ENCODE peak calls at places on chromosomes 4 and X, in ten cellular contexts. G, F, B, H, I, A, P, Z, O and R are unnamed samples.
A peak's percentile ranks its signal among the peaks of the same experiment; 100 is the strongest.

GRCh38 chr4:86720508-86721068 is 126.5 kb downstream of the PTPN13 start:
- DNase-seq in G (peak; percentile 4), F (no peak), B (no peak), H (no peak), I (no peak), A (no peak), P (no peak), Z (no peak), O (no peak), R (no peak)

GRCh38 chr4:149752729-149753128 is 62.9 kb downstream of the IQCM start:
- DNase-seq in G (no peak), F (no peak), B (no peak), H (no peak), I (no peak), A (no peak), P (no peak), Z (no peak), O (no peak), R (no peak)

GRCh38 chr4:38989487-38989886 is 42.7 kb downstream of the TMEM156 start:
- DNase-seq in G (no peak), F (no peak), B (no peak), H (no peak), I (no peak), A (no peak), P (no peak), Z (no peak), O (no peak), R (no peak)

GRCh38 chr4:42282081-42282901 is 115.0 kb upstream of the SHISA3 start:
- DNase-seq in G (peak; percentile 40), F (peak; percentile 52), B (no peak), H (no peak), I (peak; percentile 74), A (peak; percentile 59), P (no peak), Z (no peak), O (peak; percentile 42), R (peak; percentile 79)

GRCh38 chr4:165537028-165537648 is 158.3 kb downstream of the CPE start:
- DNase-seq in G (no peak), F (peak; percentile 11), B (no peak), H (no peak), I (no peak), A (no peak), P (no peak), Z (no peak), O (no peak), R (peak; percentile 21)

GRCh38 chr4:123505077-123505456 is 108.5 kb downstream of the SPRY1 start:
- DNase-seq in G (no peak), F (no peak), B (no peak), H (peak; percentile 46), I (no peak), A (no peak), P (no peak), Z (peak; percentile 57), O (no peak), R (peak; percentile 39)

GRCh38 chrX:154799554-154800348 is 5.5 kb downstream of the MPP1 start:
- DNase-seq in G (no peak), F (peak; percentile 74), B (no peak), H (peak; percentile 56), I (no peak), A (peak; percentile 71), P (no peak), Z (peak; percentile 82), O (no peak), R (peak; percentile 52)

GRCh38 chrX:119734897-119735339 is 23.5 kb upstream of the SOWAHD start:
- DNase-seq in G (no peak), F (peak; percentile 38), B (no peak), H (no peak), I (peak; percentile 74), A (no peak), P (no peak), Z (no peak), O (peak; percentile 45), R (peak; percentile 47)

GRCh38 chr4:113899260-113900177 is 79.9 kb downstream of the ARSJ start:
- DNase-seq in G (peak; percentile 29), F (no peak), B (no peak), H (no peak), I (no peak), A (no peak), P (no peak), Z (no peak), O (no peak), R (no peak)

GRCh38 chr4:8738471-8738931 is 133.1 kb downstream of the HMX1 start:
- DNase-seq in G (no peak), F (no peak), B (no peak), H (no peak), I (no peak), A (no peak), P (no peak), Z (no peak), O (no peak), R (no peak)

GRCh38 chrX:10892605-10893225 is 218.4 kb upstream of the HCCS start:
- DNase-seq in G (no peak), F (no peak), B (peak; percentile 21), H (no peak), I (no peak), A (no peak), P (no peak), Z (no peak), O (no peak), R (no peak)

GRCh38 chrX:12970691-12971202 is 4.2 kb upstream of the TMSB4X start:
- DNase-seq in G (no peak), F (peak; percentile 58), B (no peak), H (no peak), I (no peak), A (no peak), P (no peak), Z (no peak), O (no peak), R (peak; percentile 33)

GRCh38 chr4:56728512-56728911 is 47.4 kb upstream of the HOPX start:
- DNase-seq in G (no peak), F (no peak), B (peak; percentile 25), H (no peak), I (no peak), A (peak; percentile 87), P (no peak), Z (peak; percentile 59), O (peak; percentile 21), R (peak; percentile 92)

GRCh38 chr4:170004656-170005250 is 21.4 kb downstream of the MFAP3L start:
- DNase-seq in G (no peak), F (no peak), B (no peak), H (no peak), I (no peak), A (no peak), P (no peak), Z (no peak), O (no peak), R (no peak)

GRCh38 chr4:139017861-139018260 is 2.3 kb downstream of the NOCT start:
- DNase-seq in G (no peak), F (no peak), B (no peak), H (no peak), I (no peak), A (no peak), P (no peak), Z (no peak), O (no peak), R (no peak)

GRCh38 chr4:74065115-74065642 is 26.7 kb upstream of the CXCL3 start:
- DNase-seq in G (no peak), F (no peak), B (no peak), H (no peak), I (no peak), A (no peak), P (no peak), Z (no peak), O (no peak), R (no peak)
- H3K36me3 ChIP-seq in G (no peaks in the 10 kb centered on the region), F (no peaks in the 10 kb centered on the region), B (no peaks in the 10 kb centered on the region), H (no peaks in the 10 kb centered on the region), I (no peaks in the 10 kb centered on the region), A (no peaks in the 10 kb centered on the region), P (no peaks in the 10 kb centered on the region), Z (no peaks in the 10 kb centered on the region), O (no peaks in the 10 kb centered on the region), R (no peaks in the 10 kb centered on the region)

DNA sequence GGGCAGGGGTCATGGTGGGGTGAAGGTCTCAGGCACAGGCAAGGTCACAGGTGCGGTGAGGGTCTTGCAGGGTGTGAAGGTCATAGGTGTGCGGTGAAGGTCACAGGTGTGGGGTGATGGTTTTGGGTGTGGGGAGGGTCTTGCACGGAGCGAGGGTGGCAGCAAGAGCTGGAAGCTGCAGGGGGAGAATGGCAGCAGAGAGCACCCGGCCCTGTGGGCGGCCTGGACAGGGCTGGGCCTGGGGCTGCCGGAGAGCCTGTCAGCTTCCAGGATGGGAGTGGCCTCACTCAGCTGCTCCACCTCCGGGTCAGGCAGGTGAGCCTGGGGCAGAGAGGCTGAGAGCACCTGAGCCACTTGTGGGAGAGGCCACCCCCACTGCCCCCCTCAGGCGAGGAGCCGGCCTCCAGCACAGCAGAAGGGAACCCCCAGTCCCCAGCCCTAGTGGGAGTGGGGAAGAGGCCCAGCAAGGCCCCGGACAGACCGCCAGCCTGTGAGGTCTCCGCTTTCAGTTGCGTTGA is 1.5 kb downstream of the MSANTD1 start:
- DNase-seq in G (no peak), F (no peak), B (no peak), H (no peak), I (peak; percentile 49), A (no peak), P (no peak), Z (peak; percentile 62), O (no peak), R (no peak)
- H3K4me3 ChIP-seq in G (no peak overlapping the region), F (no peak overlapping the region), B (no peak overlapping the region), H (no peak overlapping the region), I (no peak overlapping the region), A (no peak overlapping the region), P (no peak overlapping the region), Z (no peak overlapping the region), O (no peak overlapping the region), R (no peak overlapping the region)

GRCh38 chr4:5801696-5802095 is 90.7 kb downstream of the EVC start:
- DNase-seq in G (no peak), F (no peak), B (no peak), H (no peak), I (no peak), A (no peak), P (no peak), Z (no peak), O (no peak), R (no peak)

GRCh38 chr4:5802565-5802964 is 90.3 kb downstream of the CRMP1 start:
- DNase-seq in G (no peak), F (no peak), B (no peak), H (no peak), I (no peak), A (no peak), P (no peak), Z (no peak), O (no peak), R (no peak)

GRCh38 chr4:5805270-5805669 is 87.6 kb downstream of the CRMP1 start:
- DNase-seq in G (no peak), F (no peak), B (no peak), H (no peak), I (no peak), A (no peak), P (no peak), Z (no peak), O (no peak), R (no peak)

GRCh38 chr4:5808081-5808741 is 84.7 kb downstream of the CRMP1 start:
- DNase-seq in G (no peak), F (no peak), B (no peak), H (no peak), I (no peak), A (no peak), P (no peak), Z (no peak), O (no peak), R (no peak)

GRCh38 chr4:5804656-5805055 is 88.2 kb downstream of the CRMP1 start:
- DNase-seq in G (no peak), F (no peak), B (no peak), H (no peak), I (no peak), A (no peak), P (no peak), Z (no peak), O (no peak), R (no peak)
- TF ChIP-seq CTCF in G (peak; percentile 38), F (no peak), B (no peak), H (no peak), I (no peak), A (no peak), P (no peak), Z (no peak), O (no peak), R (no peak)

GRCh38 chrX:53511302-53511701 is 77.1 kb upstream of the HSD17B10 start:
- DNase-seq in G (no peak), F (no peak), B (no peak), H (no peak), I (no peak), A (no peak), P (no peak), Z (no peak), O (no peak), R (no peak)
- H3K36me3 ChIP-seq in G (no peaks in the 10 kb centered on the region), F (no peaks in the 10 kb centered on the region), B (no peaks in the 10 kb centered on the region), H (no peaks in the 10 kb centered on the region), I (no peaks in the 10 kb centered on the region), A (no peaks in the 10 kb centered on the region), P (no peaks in the 10 kb centered on the region), Z (no peaks in the 10 kb centered on the region), O (no peaks in the 10 kb centered on the region), R (no peaks in the 10 kb centered on the region)